ENCODE peak calls at places on chromosome 5, in eight cellular contexts. Z is SK-N-SH, T is suprapubic skin, C is endothelial cell, X is MCF 10A, E is foreskin fibroblast, G is GM13977, W is K562. V is an unnamed sample.

GRCh38 chr5:41433552-41434181 is 76.7 kb downstream of the PLCXD3 start:
- DNase-seq in Z (no peak), T (no peak), C (no peak), X (peak), E (no peak), G (no peak), W (peak), V (no peak)

GRCh38 chr5:79487251-79487650 is 26.7 kb downstream of the HOMER1 start:
- DNase-seq in Z (no peak), T (no peak), C (no peak), X (no peak), E (no peak), G (no peak), W (no peak), V (no peak)

GRCh38 chr5:84274585-84275468 is 109.9 kb downstream of the EDIL3 start:
- DNase-seq in Z (peak), T (no peak), C (peak), X (peak), E (no peak), G (peak), W (no peak), V (peak)

GRCh38 chr5:145246961-145247744 is 588.0 kb downstream of the PRELID2 start:
- DNase-seq in Z (no peak), T (no peak), C (no peak), X (peak), E (peak), G (no peak), W (no peak), V (no peak)

GRCh38 chr5:378976-379742 is 57.6 kb downstream of the AHRR start:
- DNase-seq in Z (peak), T (peak), C (no peak), X (no peak), E (no peak), G (no peak), W (no peak), V (no peak)

GRCh38 chr5:10801931-10802674 is 41.1 kb upstream of the DAP start:
- DNase-seq in Z (no peak), T (no peak), C (no peak), X (no peak), E (no peak), G (no peak), W (no peak), V (peak)

GRCh38 chr5:32193591-32193990 is 19.5 kb upstream of the GOLPH3 start:
- DNase-seq in Z (peak), T (peak), C (no peak), X (peak), E (peak), G (no peak), W (no peak), V (peak)

GRCh38 chr5:56409331-56410190 is 176.4 kb upstream of the ANKRD55 start:
- DNase-seq in Z (no peak), T (no peak), C (no peak), X (peak), E (peak), G (no peak), W (no peak), V (peak)

GRCh38 chr5:168740055-168740820 is 161.1 kb upstream of the PANK3 start:
- DNase-seq in Z (no peak), T (peak), C (no peak), X (no peak), E (no peak), G (no peak), W (no peak), V (no peak)

GRCh38 chr5:43000198-43000840 is 39.8 kb downstream of the ANXA2R start:
- DNase-seq in Z (no peak), T (no peak), C (peak), X (no peak), E (no peak), G (no peak), W (no peak), V (peak)

GRCh38 chr5:150158170-150158949 is 2.7 kb upstream of the PDGFRB start:
- DNase-seq in Z (peak), T (no peak), C (no peak), X (no peak), E (no peak), G (no peak), W (no peak), V (peak)

GRCh38 chr5:158380661-158381060 is 521.7 kb upstream of the CLINT1 start:
- DNase-seq in Z (no peak), T (no peak), C (no peak), X (peak), E (no peak), G (no peak), W (no peak), V (no peak)

GRCh38 chr5:94903719-94904118 is 285.2 kb downstream of the SLF1 start:
- DNase-seq in Z (no peak), T (no peak), C (no peak), X (no peak), E (no peak), G (no peak), W (no peak), V (no peak)

GRCh38 chr5:72290356-72291133 is 29.5 kb downstream of the MRPS27 start:
- DNase-seq in Z (no peak), T (no peak), C (no peak), X (no peak), E (no peak), G (peak), W (no peak), V (peak)

GRCh38 chr5:74166064-74166463 is 474.5 kb downstream of the ENC1 start:
- DNase-seq in Z (no peak), T (no peak), C (no peak), X (no peak), E (peak), G (no peak), W (no peak), V (peak)

GRCh38 chr5:96176022-96176421 is 214.4 kb upstream of the ELL2 start:
- DNase-seq in Z (no peak), T (no peak), C (no peak), X (no peak), E (no peak), G (no peak), W (no peak), V (no peak)

GRCh38 chr5:93359296-93359957 is 221.6 kb downstream of the NR2F1-AS1 start:
- DNase-seq in Z (no peak), T (no peak), C (peak), X (peak), E (peak), G (no peak), W (no peak), V (peak)

DNA sequence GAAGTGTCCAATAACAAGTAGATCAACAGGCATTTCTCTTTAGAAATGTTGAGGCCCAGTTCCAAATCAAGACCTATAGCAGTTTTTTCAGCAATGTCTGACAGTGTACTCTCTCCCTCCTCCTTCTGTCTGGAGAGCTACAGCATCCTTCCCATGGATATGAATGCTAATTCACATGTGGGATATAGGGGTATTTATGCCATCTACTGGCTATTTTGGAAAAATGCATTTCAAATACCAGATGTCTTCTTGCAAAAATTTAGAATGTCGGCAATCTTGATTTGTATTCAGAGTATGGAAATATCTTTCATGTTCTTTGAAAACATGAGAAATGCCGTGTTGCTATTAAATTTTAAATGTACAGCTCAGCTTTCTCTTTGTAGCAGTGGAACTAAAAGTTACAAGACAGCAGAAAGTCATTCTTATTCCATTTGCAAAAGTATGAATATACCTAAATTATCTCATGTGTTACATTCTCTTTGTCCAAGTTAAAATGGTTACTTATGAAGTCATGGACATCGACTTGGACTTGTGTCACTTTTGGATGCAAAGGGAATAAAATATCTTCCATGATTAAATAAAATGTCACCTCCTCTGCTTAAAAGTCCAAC is 647.8 kb downstream of the TAF11L14 start:
- DNase-seq in Z (peak), T (no peak), C (no peak), X (peak), E (peak), G (peak), W (peak), V (peak)
- TF ChIP-seq CTCF in Z (peak), T (peak), C (peak), X (peak), E (peak), G (peak), W (peak), V (peak)

DNA sequence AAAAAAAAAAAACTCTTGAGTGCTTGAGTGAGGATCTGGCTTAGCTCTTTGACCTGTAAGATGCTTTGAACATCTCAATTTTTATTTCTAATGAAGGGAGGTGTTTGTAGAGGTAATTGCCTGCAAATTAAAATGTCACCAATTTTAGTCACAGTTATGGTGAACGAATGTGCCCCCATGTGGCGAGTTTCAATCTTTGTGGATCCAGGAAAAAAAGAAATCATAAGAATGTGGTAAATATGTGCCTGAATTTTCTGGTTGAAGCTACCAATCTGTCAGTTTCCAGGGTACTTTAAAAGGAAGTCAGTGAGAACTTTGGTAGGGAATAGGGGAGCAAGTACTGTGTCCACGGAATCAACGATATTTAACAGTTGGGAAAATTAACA is 1772.4 kb upstream of the CDH9 start:
- DNase-seq in Z (no peak), T (no peak), C (no peak), X (no peak), E (no peak), G (no peak), W (peak), V (no peak)
- TF ChIP-seq CTCF in Z (peak), T (no peak), C (no peak), X (no peak), E (no peak), G (no peak), W (peak), V (no peak)

GRCh38 chr5:156587012-156587411 is 260.0 kb downstream of the SGCD start:
- DNase-seq in Z (no peak), T (no peak), C (no peak), X (no peak), E (no peak), G (no peak), W (no peak), V (no peak)

GRCh38 chr5:156589859-156590216 is 260.3 kb upstream of the PPP1R2B start:
- DNase-seq in Z (no peak), T (no peak), C (no peak), X (no peak), E (no peak), G (no peak), W (no peak), V (no peak)

GRCh38 chr5:156585999-156586398 is 259.0 kb downstream of the SGCD start:
- DNase-seq in Z (no peak), T (no peak), C (no peak), X (no peak), E (no peak), G (no peak), W (no peak), V (no peak)

GRCh38 chr5:156593546-156593945 is 256.5 kb upstream of the PPP1R2B start:
- DNase-seq in Z (no peak), T (no peak), C (no peak), X (no peak), E (no peak), G (no peak), W (no peak), V (no peak)

DNA sequence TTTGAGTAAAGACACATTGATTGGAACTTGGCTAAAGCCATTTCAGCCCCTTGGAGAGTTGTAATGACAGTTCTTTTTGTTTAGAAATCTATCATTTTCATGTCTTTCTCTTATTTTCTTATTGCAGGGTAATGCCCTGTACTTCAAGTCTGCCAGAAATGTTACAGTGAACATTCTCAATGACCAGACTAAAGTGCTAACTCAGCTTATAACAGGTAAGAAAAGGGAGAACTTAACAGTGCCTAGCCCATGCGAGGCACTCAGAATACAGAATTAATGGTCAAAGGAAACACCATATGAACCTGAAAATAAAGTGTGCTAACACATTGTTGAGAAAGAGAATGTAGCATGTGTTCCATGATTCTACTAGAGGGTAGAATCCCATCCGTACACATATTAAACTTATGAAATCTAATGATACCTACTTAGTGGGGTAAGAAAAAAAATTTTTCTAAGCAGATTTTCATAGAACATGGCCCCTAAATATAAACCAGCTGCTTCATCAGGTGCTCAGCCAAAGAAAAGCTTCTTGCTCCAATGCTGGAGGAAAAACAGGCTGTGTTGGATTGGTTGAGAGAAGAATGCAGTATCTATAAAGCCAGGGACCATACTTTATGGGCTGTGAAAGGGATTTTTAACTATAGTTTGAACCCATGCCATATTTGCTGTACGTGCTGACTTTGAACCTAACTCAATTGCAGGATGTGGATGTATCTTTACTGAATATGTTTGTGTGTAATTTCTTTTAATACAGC is 260.8 kb upstream of the PPP1R2B start:
- DNase-seq in Z (no peak), T (no peak), C (no peak), X (no peak), E (no peak), G (no peak), W (no peak), V (no peak)
- TF ChIP-seq CTCF in Z (no peak), T (no peak), C (no peak), X (no peak), E (no peak), G (no peak), W (no peak), V (no peak)

DNA sequence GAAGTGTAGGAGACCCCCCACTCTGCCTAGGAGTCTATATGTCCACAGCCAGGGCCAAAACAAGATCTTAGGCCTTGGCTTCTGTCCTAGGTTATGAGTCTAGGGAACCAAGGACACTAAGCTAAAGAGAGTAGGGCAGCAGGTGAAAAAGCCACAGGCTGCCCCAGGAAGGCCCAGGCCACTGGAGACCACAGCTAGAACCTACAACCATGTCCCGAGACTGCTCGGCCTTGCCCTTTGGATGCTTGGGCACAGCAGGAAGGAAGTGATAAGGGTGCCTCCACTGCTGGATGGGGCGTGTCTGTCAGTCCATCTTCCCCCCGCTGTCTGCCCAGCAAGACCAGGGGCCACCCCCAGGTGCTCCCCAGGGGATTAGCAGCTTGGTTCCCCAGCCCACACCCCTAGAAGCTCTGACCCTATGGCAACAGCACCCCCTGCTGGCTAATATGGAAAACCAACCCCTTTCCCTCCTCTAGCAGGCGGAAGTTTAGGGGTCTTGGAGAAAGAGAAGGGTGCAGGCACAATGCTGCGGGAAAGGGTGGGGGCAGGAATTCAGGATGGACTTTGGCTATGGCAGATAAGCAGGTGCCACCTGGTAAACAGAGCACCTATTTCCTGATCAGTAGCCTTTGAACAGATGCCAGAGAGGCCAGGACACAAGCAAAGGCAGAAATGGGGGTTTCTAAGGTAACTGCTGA is 10.5 kb upstream of the IRF1 start:
- DNase-seq in Z (peak), T (peak), C (peak), X (peak), E (peak), G (peak), W (peak), V (peak)
- TF ChIP-seq CTCF in Z (peak), T (peak), C (peak), X (peak), E (peak), G (peak), W (peak), V (peak)

V was measured in fibroblast of pulmonary artery.